ENCODE peak calls at places on chromosomes 13 and 19, in ten cellular contexts. K is left ventricle myocardium inferior, S is GM12865, J is neural progenitor cell, I is HAP-1, X is brain microvascular endothelial cell, B is NB4, W is body of pancreas, E is transverse colon, Z is HCT116. R is an unnamed sample.

GRCh38 chr19:16851031-16851712 is 22.0 kb downstream of the SIN3B start:
- DNase-seq in K (no peak), B (no peak), E (no peak), W (no peak), J (no peak), I (no peak), X (peak; percentile 49), S (no peak), Z (no peak), R (no peak)

GRCh38 chr19:13899393-13899792 is 6.5 kb downstream of the BRME1 start:
- DNase-seq in W (no peak), Z (no peak), E (peak; percentile 57), S (no peak), B (no peak), K (no peak), I (no peak), X (no peak), J (no peak), R (no peak)

GRCh38 chr19:6092329-6093286 is 17.7 kb downstream of the RFX2 start:
- DNase-seq in E (peak; percentile 91), B (peak; percentile 95), J (peak; percentile 58), S (peak; percentile 41), K (peak; percentile 84), W (peak; percentile 85), X (peak; percentile 73), I (peak; percentile 27), Z (peak; percentile 48), R (peak; percentile 55)

GRCh38 chr13:40164137-40164536 is 502.3 kb downstream of the FOXO1 start:
- DNase-seq in W (no peak), E (no peak), I (no peak), X (no peak), J (no peak), K (no peak), B (peak; percentile 22), Z (no peak), S (no peak), R (no peak)

GRCh38 chr19:10852098-10852800 is 4.0 kb downstream of the C19orf38 start:
- DNase-seq in E (no peak), B (no peak), I (no peak), K (no peak), Z (no peak), W (no peak), J (no peak), S (no peak), X (peak; percentile 51), R (no peak)

GRCh38 chr13:35887028-35887666 is 244.0 kb downstream of the DCLK1 start:
- DNase-seq in Z (no peak), I (no peak), S (no peak), W (no peak), E (no peak), B (peak; percentile 25), J (no peak), X (no peak), K (no peak), R (no peak)

GRCh38 chr13:21243045-21243842 is 66.8 kb downstream of the MRPL57 start:
- DNase-seq in Z (no peak), E (no peak), K (no peak), J (no peak), W (no peak), I (no peak), S (no peak), B (no peak), X (no peak), R (no peak)

GRCh38 chr19:29843180-29844051 is 31.6 kb downstream of the CCNE1 start:
- DNase-seq in J (peak; percentile 66), B (peak; percentile 56), X (peak; percentile 1), W (peak; percentile 7), K (peak; percentile 36), S (no peak), I (no peak), E (peak; percentile 25), Z (no peak), R (peak; percentile 49)

GRCh38 chr13:113864303-113864890 is 521 bp upstream of the GAS6 start:
- DNase-seq in J (no peak), X (no peak), E (no peak), I (no peak), Z (no peak), W (no peak), B (no peak), S (no peak), K (no peak), R (no peak)

GRCh38 chr13:75151081-75151643 is 330.8 kb downstream of the TBC1D4 start:
- DNase-seq in E (no peak), S (no peak), I (no peak), Z (no peak), X (peak; percentile 89), W (no peak), K (no peak), J (no peak), B (no peak), R (no peak)

GRCh38 chr13:98549006-98549727 is 27.7 kb downstream of the STK24 start:
- DNase-seq in Z (no peak), B (peak; percentile 87), E (no peak), W (no peak), K (no peak), S (peak; percentile 49), J (no peak), I (no peak), X (peak; percentile 71), R (no peak)
- H3K4me3 ChIP-seq in Z (no peak overlapping the region), B (no peak overlapping the region), E (no peak overlapping the region), W (no peak overlapping the region), K (no peak overlapping the region), S (no peak overlapping the region), J (no peak overlapping the region), I (no peak overlapping the region), X (no peak overlapping the region), R (no peak overlapping the region)

DNA sequence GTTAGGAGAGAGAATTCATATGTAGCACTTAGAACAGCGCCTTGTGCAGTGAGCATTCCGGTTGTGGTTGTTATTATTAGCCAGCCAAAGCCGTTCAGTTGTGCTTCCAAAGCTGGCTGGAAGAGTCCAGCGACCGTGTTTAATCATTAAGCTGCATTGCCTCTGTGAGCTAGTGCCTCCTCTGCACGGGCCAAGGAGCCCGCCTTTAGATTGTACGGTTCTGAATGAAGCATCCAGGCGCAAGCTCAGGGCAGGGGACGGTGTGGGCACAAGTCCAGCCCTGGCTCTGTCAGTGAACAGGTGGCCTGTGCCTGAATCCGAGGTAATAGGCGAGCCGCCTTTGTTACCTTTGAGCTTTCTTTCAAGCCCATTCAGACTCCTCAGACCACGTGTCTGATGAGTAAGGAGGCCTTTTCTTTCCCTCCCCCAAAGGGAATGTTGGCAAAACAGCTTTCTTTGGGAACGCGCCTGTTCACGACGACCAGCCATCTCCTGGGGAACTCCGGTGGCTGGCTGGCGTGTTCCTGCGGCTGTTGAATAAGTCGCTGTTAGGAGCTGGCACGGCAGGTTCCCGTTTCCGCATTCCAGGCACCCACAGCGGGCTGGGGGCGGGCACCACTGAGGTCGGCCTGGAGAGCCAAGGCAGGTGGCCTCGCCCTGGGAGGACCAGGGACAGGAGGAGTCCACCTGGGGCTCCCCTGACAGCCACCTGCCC is 25.1 kb downstream of the SIPA1L3 start:
- DNase-seq in I (peak; percentile 71), W (peak; percentile 92), K (peak; percentile 32), J (peak; percentile 87), E (peak; percentile 89), X (peak; percentile 68), S (peak; percentile 72), B (peak; percentile 79), Z (peak; percentile 65), R (peak; percentile 35)
- H3K4me3 ChIP-seq in I (no peak overlapping the region), W (no peak overlapping the region), K (peak overlapping the region; percentile 30), J (peak overlapping the region; percentile 25), E (peak overlapping the region; percentile 24), X (peak overlapping the region; percentile 43), S (peak overlapping the region; percentile 40), B (peak overlapping the region; percentile 60), Z (peak overlapping the region; percentile 30), R (peak overlapping the region; percentile 41)

GRCh38 chr19:44644391-44645016 is 794 bp downstream of the PVR start:
- DNase-seq in K (no peak), X (no peak), E (peak; percentile 27), I (peak; percentile 45), J (peak; percentile 57), B (peak; percentile 45), W (peak; percentile 61), Z (no peak), S (no peak), R (no peak)

GRCh38 chr19:44645407-44646048 is 1.8 kb downstream of the PVR start:
- DNase-seq in E (no peak), K (no peak), X (no peak), W (no peak), Z (no peak), I (no peak), S (no peak), J (no peak), B (no peak), R (no peak)

GRCh38 chr19:44642375-44642774 is 1.3 kb upstream of the PVR start:
- DNase-seq in B (no peak), I (no peak), S (no peak), E (no peak), J (no peak), K (no peak), X (no peak), Z (no peak), W (no peak), R (no peak)

GRCh38 chr19:44641866-44642265 is 1.8 kb upstream of the PVR start:
- DNase-seq in K (no peak), B (no peak), S (no peak), X (no peak), E (no peak), W (no peak), J (no peak), I (no peak), Z (no peak), R (no peak)

GRCh38 chr19:44643605-44644390 is at the start of gene PVR:
- DNase-seq in Z (no peak), S (peak; percentile 42), I (peak; percentile 77), E (peak; percentile 75), K (peak; percentile 78), X (peak; percentile 61), B (peak; percentile 74), W (peak; percentile 78), J (peak; percentile 78), R (peak; percentile 72)
- H3K4me3 ChIP-seq in Z (peak within 1 kb of the TSS; percentile 82), S (peak within 1 kb of the TSS; percentile 51), I (peak within 1 kb of the TSS; percentile 77), E (peak within 1 kb of the TSS; percentile 53), K (peak within 1 kb of the TSS; percentile 91), X (peak within 1 kb of the TSS; percentile 89), B (peak within 1 kb of the TSS; percentile 83), W (peak within 1 kb of the TSS; percentile 29), J (peak within 1 kb of the TSS; percentile 58), R (peak within 1 kb of the TSS; percentile 75)

GRCh38 chr13:101416181-101417042 is at the start of gene NALCN:
- DNase-seq in S (no peak), X (no peak), K (peak; percentile 22), B (no peak), Z (no peak), E (no peak), I (no peak), W (peak; percentile 31), J (peak; percentile 71), R (peak; percentile 73)

GRCh38 chr13:101412076-101412475 is 4.2 kb downstream of the NALCN start:
- DNase-seq in Z (no peak), S (no peak), E (no peak), X (no peak), I (no peak), B (no peak), J (no peak), K (no peak), W (no peak), R (no peak)

GRCh38 chr13:101415358-101416174 is 742 bp downstream of the NALCN start:
- DNase-seq in I (no peak), X (no peak), W (no peak), S (peak; percentile 34), Z (no peak), E (no peak), J (peak; percentile 3), K (no peak), B (no peak), R (no peak)

GRCh38 chr13:101417501-101417900 is 1.2 kb upstream of the NALCN start:
- DNase-seq in S (no peak), X (no peak), I (no peak), W (no peak), B (no peak), Z (no peak), K (no peak), E (no peak), J (no peak), R (no peak)

GRCh38 chr13:101417043-101417406 is 717 bp upstream of the NALCN start:
- DNase-seq in X (peak; percentile 70), I (no peak), E (no peak), B (no peak), S (no peak), K (no peak), Z (no peak), J (peak; percentile 9), W (no peak), R (no peak)
- H3K4me3 ChIP-seq in X (peak overlapping the region; percentile 71), I (no peak overlapping the region), E (no peak overlapping the region), B (no peak overlapping the region), S (no peak overlapping the region), K (peak overlapping the region; percentile 75), Z (no peak overlapping the region), J (peak overlapping the region; percentile 58), W (no peak overlapping the region), R (peak overlapping the region; percentile 77)